ENCODE peak calls at places on chromosomes 7 and 10, in four cellular contexts. P is RWPE2, I is mucosa of descending colon, J is kidney. Z is an unnamed sample.

GRCh38 chr10:123974406-123974805 is 82.8 kb upstream of the CPXM2 start:
- DNase-seq in I (no peak), P (peak), J (peak), Z (no peak)

GRCh38 chr10:63114031-63114814 is 18.9 kb upstream of the NRBF2 start:
- DNase-seq in P (no peak), I (peak), J (no peak), Z (no peak)

GRCh38 chr7:33043875-33044718 is 18.5 kb downstream of the NT5C3A start:
- DNase-seq in I (no peak), J (no peak), P (no peak), Z (no peak)

GRCh38 chr7:104160375-104160774 is 47.4 kb downstream of the ORC5 start:
- DNase-seq in I (no peak), P (no peak), J (no peak), Z (no peak)

GRCh38 chr7:6209340-6209739 is 63.1 kb downstream of the CYTH3 start:
- DNase-seq in J (no peak), I (no peak), P (no peak), Z (no peak)

GRCh38 chr7:1529383-1530116 is 952 bp upstream of the MAFK start:
- DNase-seq in I (peak), J (peak), P (no peak), Z (no peak)

GRCh38 chr7:139180700-139181311 is 50.2 kb upstream of the UBN2 start:
- DNase-seq in I (no peak), P (no peak), J (no peak), Z (no peak)

GRCh38 chr7:32535303-32535702 is 40.0 kb downstream of the AVL9 start:
- DNase-seq in J (no peak), P (no peak), I (no peak), Z (no peak)

GRCh38 chr7:155896531-155897263 is 84.4 kb upstream of the SHH start:
- DNase-seq in P (no peak), I (no peak), J (no peak), Z (no peak)

GRCh38 chr7:7793921-7794320 is 75.5 kb upstream of the RPA3 start:
- DNase-seq in I (no peak), P (no peak), J (no peak), Z (no peak)

GRCh38 chr7:107064255-107064654 is 19.8 kb downstream of the PRKAR2B start:
- DNase-seq in I (no peak), P (no peak), J (no peak), Z (no peak)

GRCh38 chr10:58756126-58756525 is 243.5 kb downstream of the BICC1 start:
- DNase-seq in I (no peak), P (no peak), J (no peak), Z (no peak)

GRCh38 chr10:4059471-4060138 is 274.6 kb upstream of the KLF6 start:
- DNase-seq in J (no peak), I (no peak), P (no peak), Z (no peak)

GRCh38 chr10:132296671-132297443 is 10.9 kb downstream of the STK32C start:
- DNase-seq in P (peak), I (peak), J (peak), Z (no peak)

GRCh38 chr7:33325754-33326484 is 196.6 kb downstream of the BBS9 start:
- DNase-seq in I (no peak), P (no peak), J (no peak), Z (no peak)

GRCh38 chr7:150811-151221 is 41.6 kb upstream of the FAM20C start:
- DNase-seq in P (no peak), J (peak), I (peak), Z (no peak)

GRCh38 chr7:17598846-17599245 is 300.4 kb downstream of the AHR start:
- DNase-seq in I (no peak), P (no peak), J (no peak), Z (no peak)

GRCh38 chr10:1070939-1071338 is 14.8 kb downstream of the WDR37 start:
- DNase-seq in I (no peak), P (no peak), J (no peak), Z (no peak)

GRCh38 chr10:97498841-97499560 is at the start of gene UBTD1:
- DNase-seq in P (no peak), J (peak), I (no peak), Z (peak)

GRCh38 chr7:46714904-46715303 is 793.8 kb upstream of the IGFBP3 start:
- DNase-seq in P (no peak), I (no peak), J (no peak), Z (no peak)

GRCh38 chr7:28069788-28070187 is 110.8 kb downstream of the JAZF1 start:
- DNase-seq in I (no peak), J (no peak), P (no peak), Z (no peak)

GRCh38 chr7:110877086-110877485 is 213.8 kb upstream of the LRRN3 start:
- DNase-seq in J (no peak), P (no peak), I (no peak), Z (no peak)

GRCh38 chr7:16546921-16547505 is 20.4 kb downstream of the LRRC72 start:
- DNase-seq in I (no peak), J (no peak), P (no peak), Z (no peak)

GRCh38 chr7:19024261-19024660 is 93.2 kb downstream of the TWIST1 start:
- DNase-seq in I (no peak), J (no peak), P (no peak), Z (no peak)

GRCh38 chr10:114635101-114635500 is 23.0 kb downstream of the ABLIM1 start:
- DNase-seq in J (no peak), P (no peak), I (no peak), Z (no peak)

GRCh38 chr10:21860718-21861117 is 142.8 kb downstream of the DNAJC1 start:
- DNase-seq in J (no peak), P (no peak), I (no peak), Z (no peak)

GRCh38 chr10:119655566-119656001 is 4.4 kb downstream of the BAG3 start:
- DNase-seq in P (no peak), J (peak), I (no peak), Z (no peak)

GRCh38 chr10:4543943-4544540 is 282.0 kb upstream of the AKR1E2 start:
- DNase-seq in J (no peak), I (no peak), P (no peak), Z (no peak)

DNA sequence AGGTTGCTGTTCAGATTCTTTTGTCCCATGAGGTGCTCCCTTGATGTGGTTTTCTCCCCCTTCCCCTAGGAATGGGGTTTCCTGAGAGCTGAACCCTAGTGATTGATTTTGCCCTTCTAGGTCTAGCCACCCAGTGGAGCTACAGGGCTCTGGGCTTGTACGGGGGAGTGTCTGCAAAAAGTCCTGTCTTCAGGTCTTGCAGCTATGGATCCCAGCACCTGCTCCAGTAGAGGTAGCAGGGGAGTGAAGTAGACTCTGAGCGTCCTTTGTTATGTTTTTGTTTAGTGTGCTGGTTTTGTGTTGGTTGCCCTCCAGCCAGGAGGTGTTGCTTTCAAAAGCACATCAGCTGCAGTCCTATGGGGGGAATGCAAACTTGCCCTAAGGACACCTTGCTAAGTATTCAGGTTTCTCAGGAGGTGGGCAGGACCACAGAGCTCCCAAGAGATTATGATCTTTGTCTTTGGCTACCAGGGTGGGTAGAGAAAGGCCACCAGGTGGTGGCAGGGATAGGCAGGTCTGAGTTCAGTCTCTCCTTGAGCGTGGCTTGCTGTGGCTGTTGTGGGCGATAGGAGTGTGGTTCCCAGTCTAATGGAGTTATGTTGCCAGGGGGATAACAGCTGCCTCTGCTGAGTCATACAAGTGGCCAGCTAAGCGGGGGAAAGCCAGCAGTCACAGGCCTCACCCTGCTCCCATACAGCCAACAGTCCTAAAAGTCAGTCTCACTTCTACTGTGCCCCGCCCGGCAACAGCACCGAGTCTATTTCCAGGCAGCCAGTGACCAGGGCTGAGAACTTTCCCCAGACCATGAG is 92.4 kb upstream of the JCAD start:
- DNase-seq in I (no peak), P (no peak), J (no peak), Z (no peak)
- TF ChIP-seq CTCF in I (no peak), P (no peak), J (no peak), Z (no peak)

GRCh38 chr7:35970458-35970857 is 169.6 kb downstream of the SEPTIN7 start:
- DNase-seq in J (no peak), I (no peak), P (no peak), Z (no peak)
- TF ChIP-seq CTCF in J (no peak), I (no peak), P (no peak), Z (no peak)

DNA sequence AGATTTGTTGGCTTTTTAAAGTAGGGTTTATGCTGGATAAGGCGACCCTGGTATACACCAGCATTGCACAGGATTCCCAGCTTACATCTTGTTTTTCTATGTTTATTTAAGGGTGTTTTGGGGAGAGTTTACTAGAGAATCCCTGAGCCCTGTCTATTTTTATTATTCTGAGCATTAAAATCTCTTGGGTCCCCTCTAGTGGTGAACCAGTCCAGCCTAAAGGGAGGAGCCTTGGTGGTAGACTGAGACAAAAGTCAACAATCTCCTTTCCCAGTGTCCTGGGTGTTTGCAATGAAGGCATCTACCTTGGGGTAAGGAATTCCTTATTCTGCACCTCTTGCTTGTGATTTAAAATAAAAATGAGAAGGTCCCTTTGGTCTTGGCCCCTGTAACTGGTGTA is 38.2 kb downstream of the ANTXRL start:
- DNase-seq in I (no peak), P (no peak), J (no peak), Z (no peak)
- TF ChIP-seq CTCF in I (no peak), P (peak), J (no peak), Z (no peak)

GRCh38 chr10:112311481-112311880 is 28.3 kb downstream of the TECTB start:
- DNase-seq in P (no peak), J (no peak), I (no peak), Z (no peak)

GRCh38 chr10:112304460-112304859 is 21.3 kb downstream of the TECTB start:
- DNase-seq in I (no peak), J (no peak), P (no peak), Z (no peak)

GRCh38 chr10:112303528-112303927 is 20.3 kb downstream of the TECTB start:
- DNase-seq in P (no peak), I (no peak), J (no peak), Z (no peak)

GRCh38 chr10:112313234-112313633 is 30.0 kb downstream of the TECTB start:
- DNase-seq in J (no peak), I (no peak), P (no peak), Z (no peak)

DNA sequence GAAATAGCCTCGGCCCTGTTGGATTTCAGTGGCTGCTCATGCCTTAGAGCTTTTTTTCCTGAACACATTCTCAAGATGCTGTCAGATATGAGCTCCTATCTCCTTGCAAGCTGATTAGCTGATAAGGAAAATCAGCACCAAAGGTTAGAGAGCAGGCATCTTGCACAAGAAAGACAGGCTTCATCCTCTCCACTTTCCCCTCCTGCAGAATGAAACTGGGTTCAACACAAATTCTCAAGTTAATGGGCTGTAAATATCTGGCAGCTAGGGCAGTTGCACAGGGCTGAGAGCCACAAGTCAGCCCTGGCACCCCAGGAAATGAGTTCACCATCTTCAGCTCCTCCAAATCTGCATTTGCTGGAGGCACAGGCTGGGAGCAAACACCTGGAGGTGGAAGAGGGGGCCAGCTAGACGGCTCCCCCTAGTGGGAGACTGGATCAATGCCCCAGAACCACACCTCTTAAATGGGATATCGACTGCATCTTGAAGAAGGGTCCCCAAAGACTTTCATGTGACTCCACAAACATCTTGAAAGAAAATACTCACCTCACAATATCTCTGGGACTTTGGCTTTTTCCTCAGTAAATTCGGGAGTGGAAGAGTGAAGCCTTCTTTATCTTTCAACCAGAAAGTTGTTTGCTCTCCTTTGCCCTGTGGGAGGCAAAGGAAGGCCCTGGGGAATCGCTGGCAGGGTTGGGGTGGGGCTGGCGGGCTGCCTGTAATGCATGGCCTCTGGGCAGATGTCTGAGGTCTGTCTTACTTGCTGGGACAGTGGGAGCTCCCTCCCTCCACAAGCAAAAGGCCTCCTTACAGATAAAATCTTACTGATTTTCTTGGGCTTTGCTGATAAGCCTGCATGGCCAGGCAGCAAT is 24.7 kb downstream of the TECTB start:
- DNase-seq in I (peak), J (no peak), P (no peak), Z (peak)
- TF ChIP-seq CTCF in I (peak), J (peak), P (peak), Z (peak)

Z was measured in endothelial cell.